ENCODE peak calls at places on chromosome 2, in nine cellular contexts. One of them, this sample, is unnamed.

GRCh38 chr2:38113999-38114708 is 38.2 kb upstream of the CYP1B1 start:
- DNase-seq in CD8-positive, alpha-beta memory T cell: no peak
- DNase-seq in AG08396: no peak
- DNase-seq in CD8-positive, alpha-beta T cell: no peak
- DNase-seq in NCI-H345: no peak
- DNase-seq in fibroblast of mammary gland: peak
- DNase-seq in NB4: peak
- DNase-seq in choroid plexus epithelial cell: peak
- DNase-seq in occipital lobe: no peak
- DNase-seq in this sample: no peak

GRCh38 chr2:230821261-230821990 is 43.3 kb upstream of the ITM2C start:
- DNase-seq in AG08396: no peak
- DNase-seq in CD8-positive, alpha-beta memory T cell: no peak
- DNase-seq in NCI-H345: no peak
- DNase-seq in CD8-positive, alpha-beta T cell: no peak
- DNase-seq in choroid plexus epithelial cell: no peak
- DNase-seq in occipital lobe: no peak
- DNase-seq in NB4: no peak
- DNase-seq in fibroblast of mammary gland: no peak
- DNase-seq in this sample: no peak

GRCh38 chr2:113282747-113283533 is 4.2 kb upstream of the PAX8 start:
- DNase-seq in NB4: peak
- DNase-seq in NCI-H345: no peak
- DNase-seq in occipital lobe: peak
- DNase-seq in CD8-positive, alpha-beta memory T cell: no peak
- DNase-seq in fibroblast of mammary gland: no peak
- DNase-seq in CD8-positive, alpha-beta T cell: no peak
- DNase-seq in choroid plexus epithelial cell: peak
- DNase-seq in AG08396: no peak
- DNase-seq in this sample: no peak

GRCh38 chr2:91477731-91478672 is 2786.5 kb downstream of the RPIA start:
- DNase-seq in NCI-H345: no peak
- DNase-seq in AG08396: peak
- DNase-seq in NB4: peak
- DNase-seq in fibroblast of mammary gland: no peak
- DNase-seq in choroid plexus epithelial cell: no peak
- DNase-seq in occipital lobe: no peak
- DNase-seq in CD8-positive, alpha-beta memory T cell: peak
- DNase-seq in CD8-positive, alpha-beta T cell: peak
- DNase-seq in this sample: peak

GRCh38 chr2:68157002-68157401 is 686 bp upstream of the PNO1 start:
- DNase-seq in NCI-H345: peak
- DNase-seq in choroid plexus epithelial cell: peak
- DNase-seq in occipital lobe: no peak
- DNase-seq in NB4: no peak
- DNase-seq in CD8-positive, alpha-beta T cell: no peak
- DNase-seq in fibroblast of mammary gland: peak
- DNase-seq in CD8-positive, alpha-beta memory T cell: no peak
- DNase-seq in AG08396: peak
- DNase-seq in this sample: no peak

GRCh38 chr2:26768759-26769500 is 4.8 kb downstream of the SLC35F6 start:
- DNase-seq in CD8-positive, alpha-beta T cell: peak
- DNase-seq in NB4: peak
- DNase-seq in choroid plexus epithelial cell: peak
- DNase-seq in CD8-positive, alpha-beta memory T cell: no peak
- DNase-seq in occipital lobe: peak
- DNase-seq in fibroblast of mammary gland: peak
- DNase-seq in AG08396: no peak
- DNase-seq in NCI-H345: no peak
- DNase-seq in this sample: no peak

GRCh38 chr2:165794520-165794882 is 454 bp upstream of the GALNT3 start:
- DNase-seq in CD8-positive, alpha-beta T cell: peak
- DNase-seq in NCI-H345: peak
- DNase-seq in occipital lobe: no peak
- DNase-seq in NB4: peak
- DNase-seq in choroid plexus epithelial cell: peak
- DNase-seq in CD8-positive, alpha-beta memory T cell: peak
- DNase-seq in fibroblast of mammary gland: peak
- DNase-seq in AG08396: peak
- DNase-seq in this sample: peak

GRCh38 chr2:43083710-43084698 is 142.4 kb downstream of the ZFP36L2 start:
- DNase-seq in NCI-H345: no peak
- DNase-seq in occipital lobe: peak
- DNase-seq in CD8-positive, alpha-beta T cell: no peak
- DNase-seq in CD8-positive, alpha-beta memory T cell: no peak
- DNase-seq in NB4: peak
- DNase-seq in choroid plexus epithelial cell: no peak
- DNase-seq in AG08396: peak
- DNase-seq in fibroblast of mammary gland: peak
- DNase-seq in this sample: no peak

GRCh38 chr2:118973542-118973951 is 31.6 kb downstream of the MARCO start:
- DNase-seq in occipital lobe: no peak
- DNase-seq in NCI-H345: no peak
- DNase-seq in CD8-positive, alpha-beta memory T cell: no peak
- DNase-seq in AG08396: no peak
- DNase-seq in NB4: peak
- DNase-seq in CD8-positive, alpha-beta T cell: no peak
- DNase-seq in fibroblast of mammary gland: peak
- DNase-seq in choroid plexus epithelial cell: no peak
- DNase-seq in this sample: no peak

GRCh38 chr2:144946263-144946662 is 426.3 kb upstream of the ZEB2 start:
- DNase-seq in occipital lobe: no peak
- DNase-seq in CD8-positive, alpha-beta T cell: no peak
- DNase-seq in CD8-positive, alpha-beta memory T cell: no peak
- DNase-seq in AG08396: no peak
- DNase-seq in fibroblast of mammary gland: peak
- DNase-seq in NB4: peak
- DNase-seq in NCI-H345: no peak
- DNase-seq in choroid plexus epithelial cell: peak
- DNase-seq in this sample: no peak

GRCh38 chr2:173030541-173031485 is 44.8 kb upstream of the MAP3K20 start:
- DNase-seq in fibroblast of mammary gland: no peak
- DNase-seq in CD8-positive, alpha-beta memory T cell: no peak
- DNase-seq in AG08396: no peak
- DNase-seq in NCI-H345: no peak
- DNase-seq in CD8-positive, alpha-beta T cell: no peak
- DNase-seq in NB4: no peak
- DNase-seq in occipital lobe: no peak
- DNase-seq in choroid plexus epithelial cell: no peak
- DNase-seq in this sample: no peak